ENCODE peak calls at places on chromosomes 16 and 17, in five cellular contexts. N is nucleus accumbens; H is activated T-helper 1 cell treated with anti-CD3 and anti-CD28 coated beads, Interleukin-2, amount 50 U/mL, for 16 hours; J is uterus; C is SIG-M5. W is an unnamed sample.
A peak's percentile ranks its signal among the peaks of the same experiment; 100 is the strongest.

GRCh38 chr16:89924925-89925307 is 1.8 kb downstream of the TUBB3 start:
- DNase-seq in N (no peak), H (no peak), J (no peak), C (no peak), W (no peak)

GRCh38 chr17:40134184-40134583 is 6.2 kb upstream of the CASC3 start:
- DNase-seq in N (no peak), H (no peak), J (no peak), C (no peak), W (no peak)

GRCh38 chr16:22348296-22348695 is 26.1 kb downstream of the CDR2 start:
- DNase-seq in N (no peak), H (no peak), J (no peak), C (no peak), W (no peak)

GRCh38 chr17:13619462-13619861 is 17.7 kb upstream of the HS3ST3A1 start:
- DNase-seq in N (no peak), H (no peak), J (no peak), C (no peak), W (no peak)

GRCh38 chr17:48392836-48393235 is 37.2 kb downstream of the SKAP1 start:
- DNase-seq in N (no peak), H (no peak), J (no peak), C (no peak), W (no peak)

GRCh38 chr16:68086336-68086821 is 1.2 kb downstream of the NFATC3 start:
- DNase-seq in N (no peak), H (no peak), J (no peak), C (no peak), W (no peak)

GRCh38 chr17:65888649-65889048 is 303.3 kb downstream of the CEP112 start:
- DNase-seq in N (no peak), H (no peak), J (no peak), C (no peak), W (no peak)

GRCh38 chr16:64893386-64893785 is 228.5 kb downstream of the CDH11 start:
- DNase-seq in N (no peak), H (no peak), J (no peak), C (no peak), W (no peak)

GRCh38 chr16:50167603-50168002 is 14.5 kb downstream of the TENT4B start:
- DNase-seq in N (no peak), H (no peak), J (no peak), C (no peak), W (no peak)

GRCh38 chr17:77959926-77960521 is 1.5 kb downstream of the TNRC6C start:
- DNase-seq in N (peak; percentile 40), H (no peak), J (no peak), C (no peak), W (peak; percentile 66)

GRCh38 chr17:69743091-69743490 is 328.6 kb downstream of the MAP2K6 start:
- DNase-seq in N (no peak), H (no peak), J (no peak), C (no peak), W (no peak)

GRCh38 chr16:11405331-11406176 is 60.3 kb downstream of the RMI2 start:
- DNase-seq in N (no peak), H (peak; percentile 11), J (no peak), C (no peak), W (no peak)

GRCh38 chr16:30948087-30948955 is 547 bp upstream of the ORAI3 start:
- DNase-seq in N (peak; percentile 89), H (no peak), J (peak; percentile 94), C (no peak), W (no peak)

GRCh38 chr17:2814499-2815341 is 18.5 kb downstream of the RAP1GAP2 start:
- DNase-seq in N (no peak), H (peak; percentile 86), J (no peak), C (no peak), W (peak; percentile 88)

GRCh38 chr16:11142951-11143740 is 112.9 kb downstream of the SOCS1 start:
- DNase-seq in N (no peak), H (no peak), J (no peak), C (no peak), W (no peak)

GRCh38 chr16:9034056-9034455 is 57.4 kb upstream of the HAPSTR1 start:
- DNase-seq in N (no peak), H (no peak), J (no peak), C (no peak), W (no peak)

GRCh38 chr16:64991011-64991410 is 130.9 kb downstream of the CDH11 start:
- DNase-seq in N (no peak), H (no peak), J (no peak), C (no peak), W (no peak)

GRCh38 chr17:79749156-79749815 is 18.5 kb downstream of the ENPP7 start:
- DNase-seq in N (no peak), H (no peak), J (no peak), C (no peak), W (no peak)

GRCh38 chr17:50519141-50519834 is 11.0 kb downstream of the MYCBPAP start:
- DNase-seq in N (no peak), H (no peak), J (no peak), C (no peak), W (no peak)

GRCh38 chr17:57186231-57187019 is 69.9 kb upstream of the MSI2 start:
- DNase-seq in N (no peak), H (no peak), J (no peak), C (no peak), W (no peak)

GRCh38 chr16:4679854-4680636 is 13.3 kb upstream of the NUDT16L1 start:
- DNase-seq in N (no peak), H (no peak), J (peak; percentile 91), C (no peak), W (no peak)

GRCh38 chr16:84720180-84720579 is 20.4 kb downstream of the USP10 start:
- DNase-seq in N (no peak), H (no peak), J (no peak), C (no peak), W (no peak)

GRCh38 chr16:77993586-77993985 is 28.8 kb upstream of the CLEC3A start:
- DNase-seq in N (no peak), H (no peak), J (peak; percentile 40), C (no peak), W (no peak)

GRCh38 chr17:54172654-54173316 is 350.1 kb downstream of the KIF2B start:
- DNase-seq in N (peak; percentile 13), H (no peak), J (no peak), C (no peak), W (no peak)

GRCh38 chr17:57986841-57987581 is 1.0 kb downstream of the VEZF1 start:
- DNase-seq in N (peak; percentile 58), H (no peak), J (peak; percentile 52), C (no peak), W (peak; percentile 14)

GRCh38 chr17:68238488-68238887 is 9.4 kb upstream of the AMZ2 start:
- DNase-seq in N (no peak), H (no peak), J (no peak), C (no peak), W (peak; percentile 36)

GRCh38 chr17:73546770-73547345 is 97.4 kb downstream of the SDK2 start:
- DNase-seq in N (no peak), H (no peak), J (no peak), C (peak; percentile 59), W (peak; percentile 30)

GRCh38 chr16:66054095-66054494 is 312.4 kb upstream of the CDH5 start:
- DNase-seq in N (no peak), H (no peak), J (no peak), C (no peak), W (no peak)

GRCh38 chr17:18860161-18860972 is 2.4 kb downstream of the PRPSAP2 start:
- DNase-seq in N (no peak), H (no peak), J (no peak), C (peak; percentile 14), W (no peak)

GRCh38 chr16:19294156-19294649 is 8.7 kb downstream of the CLEC19A start:
- DNase-seq in N (peak; percentile 30), H (no peak), J (peak; percentile 14), C (peak; percentile 72), W (no peak)

GRCh38 chr17:50831430-50832064 is 3.8 kb upstream of the WFIKKN2 start:
- DNase-seq in N (no peak), H (no peak), J (no peak), C (no peak), W (no peak)

GRCh38 chr17:8060274-8060673 is 21.4 kb downstream of the ALOX15B start:
- DNase-seq in N (peak; percentile 51), H (peak; percentile 38), J (peak; percentile 40), C (no peak), W (peak; percentile 44)

GRCh38 chr17:41666336-41666680 is 22.4 kb upstream of the EIF1 start:
- DNase-seq in N (peak; percentile 66), H (peak; percentile 56), J (no peak), C (no peak), W (peak; percentile 60)

GRCh38 chr17:9150407-9151090 is 129.2 kb downstream of the NTN1 start:
- DNase-seq in N (no peak), H (no peak), J (no peak), C (no peak), W (no peak)

GRCh38 chr17:28467456-28468025 is 5.9 kb upstream of the SLC13A2 start:
- DNase-seq in N (no peak), H (no peak), J (no peak), C (no peak), W (no peak)